ENCODE peak calls at places on chromosomes 5 and 9, in four cellular contexts. One of them, this sample, is unnamed.
A peak's percentile ranks its signal among the peaks of the same experiment; 100 is the strongest.

GRCh38 chr5:38473008-38473407 is 83.4 kb downstream of the LIFR start:
- DNase-seq in aorta: no peak
- DNase-seq in cardiac muscle cell: no peak
- DNase-seq in CD4-positive, alpha-beta T cell: no peak
- DNase-seq in this sample: no peak

GRCh38 chr9:72305102-72305546 is 59.9 kb downstream of the ZFAND5 start:
- DNase-seq in aorta: peak; percentile 91
- DNase-seq in cardiac muscle cell: peak; percentile 83
- DNase-seq in CD4-positive, alpha-beta T cell: no peak
- DNase-seq in this sample: no peak

GRCh38 chr5:79689541-79690466 is at the start of gene CMYA5:
- DNase-seq in aorta: no peak
- DNase-seq in cardiac muscle cell: peak; percentile 44
- DNase-seq in CD4-positive, alpha-beta T cell: no peak
- DNase-seq in this sample: no peak

GRCh38 chr5:109532773-109533364 is 123.1 kb upstream of the PJA2 start:
- DNase-seq in aorta: no peak
- DNase-seq in cardiac muscle cell: no peak
- DNase-seq in CD4-positive, alpha-beta T cell: no peak
- DNase-seq in this sample: no peak

GRCh38 chr5:143205386-143205785 is 198.1 kb downstream of the NR3C1 start:
- DNase-seq in aorta: peak; percentile 57
- DNase-seq in cardiac muscle cell: peak; percentile 89
- DNase-seq in CD4-positive, alpha-beta T cell: no peak
- DNase-seq in this sample: no peak

GRCh38 chr5:151063590-151063989 is 17.2 kb downstream of the TNIP1 start:
- DNase-seq in aorta: no peak
- DNase-seq in cardiac muscle cell: no peak
- DNase-seq in CD4-positive, alpha-beta T cell: no peak
- DNase-seq in this sample: no peak

GRCh38 chr5:176781638-176782570 is 28.5 kb upstream of the UNC5A start:
- DNase-seq in aorta: no peak
- DNase-seq in cardiac muscle cell: no peak
- DNase-seq in CD4-positive, alpha-beta T cell: peak; percentile 19
- DNase-seq in this sample: no peak

GRCh38 chr5:68562308-68562707 is 346.8 kb downstream of the PIK3R1 start:
- DNase-seq in aorta: no peak
- DNase-seq in cardiac muscle cell: peak; percentile 98
- DNase-seq in CD4-positive, alpha-beta T cell: no peak
- DNase-seq in this sample: no peak

GRCh38 chr9:89978185-89978584 is 373.4 kb downstream of the GADD45G start:
- DNase-seq in aorta: no peak
- DNase-seq in cardiac muscle cell: peak; percentile 23
- DNase-seq in CD4-positive, alpha-beta T cell: no peak
- DNase-seq in this sample: no peak

GRCh38 chr5:111439473-111440075 is 72.8 kb downstream of the STARD4 start:
- DNase-seq in aorta: no peak
- DNase-seq in cardiac muscle cell: no peak
- DNase-seq in CD4-positive, alpha-beta T cell: no peak
- DNase-seq in this sample: no peak

GRCh38 chr5:125576823-125577222 is 830.4 kb upstream of the ZNF608 start:
- DNase-seq in aorta: no peak
- DNase-seq in cardiac muscle cell: no peak
- DNase-seq in CD4-positive, alpha-beta T cell: no peak
- DNase-seq in this sample: no peak

GRCh38 chr9:84315278-84315877 is 25.2 kb downstream of the SLC28A3 start:
- DNase-seq in aorta: peak; percentile 58
- DNase-seq in cardiac muscle cell: peak; percentile 77
- DNase-seq in CD4-positive, alpha-beta T cell: peak; percentile 54
- DNase-seq in this sample: peak; percentile 14

GRCh38 chr5:127406326-127407121 is 110.9 kb upstream of the PRRC1 start:
- DNase-seq in aorta: no peak
- DNase-seq in cardiac muscle cell: no peak
- DNase-seq in CD4-positive, alpha-beta T cell: no peak
- DNase-seq in this sample: no peak

GRCh38 chr5:72366324-72366976 is 46.3 kb downstream of the PTCD2 start:
- DNase-seq in aorta: peak; percentile 73
- DNase-seq in cardiac muscle cell: peak; percentile 90
- DNase-seq in CD4-positive, alpha-beta T cell: no peak
- DNase-seq in this sample: peak; percentile 9

GRCh38 chr5:160260881-160261815 is 31.8 kb downstream of the FABP6 start:
- DNase-seq in aorta: no peak
- DNase-seq in cardiac muscle cell: peak; percentile 98
- DNase-seq in CD4-positive, alpha-beta T cell: no peak
- DNase-seq in this sample: no peak

GRCh38 chr5:135034186-135034962 is at the start of gene PITX1:
- DNase-seq in aorta: no peak
- DNase-seq in cardiac muscle cell: no peak
- DNase-seq in CD4-positive, alpha-beta T cell: no peak
- DNase-seq in this sample: no peak

GRCh38 chr9:84379740-84380139 is 39.2 kb upstream of the SLC28A3 start:
- DNase-seq in aorta: no peak
- DNase-seq in cardiac muscle cell: peak; percentile 74
- DNase-seq in CD4-positive, alpha-beta T cell: no peak
- DNase-seq in this sample: no peak

GRCh38 chr9:131393622-131394463 is at the start of gene PRRC2B:
- DNase-seq in aorta: peak; percentile 89
- DNase-seq in cardiac muscle cell: peak; percentile 91
- DNase-seq in CD4-positive, alpha-beta T cell: peak; percentile 88
- DNase-seq in this sample: peak; percentile 82

GRCh38 chr5:64453405-64453804 is 52.4 kb upstream of the RGS7BP start:
- DNase-seq in aorta: no peak
- DNase-seq in cardiac muscle cell: no peak
- DNase-seq in CD4-positive, alpha-beta T cell: no peak
- DNase-seq in this sample: no peak

GRCh38 chr9:120852240-120853018 is 9.7 kb upstream of the PSMD5 start:
- DNase-seq in aorta: no peak
- DNase-seq in cardiac muscle cell: no peak
- DNase-seq in CD4-positive, alpha-beta T cell: no peak
- DNase-seq in this sample: no peak

GRCh38 chr5:161421067-161421466 is 125.5 kb downstream of the GABRB2 start:
- DNase-seq in aorta: no peak
- DNase-seq in cardiac muscle cell: no peak
- DNase-seq in CD4-positive, alpha-beta T cell: no peak
- DNase-seq in this sample: no peak

GRCh38 chr9:122398371-122398924 is 27.6 kb downstream of the PTGS1 start:
- DNase-seq in aorta: no peak
- DNase-seq in cardiac muscle cell: peak; percentile 69
- DNase-seq in CD4-positive, alpha-beta T cell: no peak
- DNase-seq in this sample: no peak

GRCh38 chr9:69932901-69933300 is 110.7 kb upstream of the MAMDC2 start:
- DNase-seq in aorta: no peak
- DNase-seq in cardiac muscle cell: peak; percentile 12
- DNase-seq in CD4-positive, alpha-beta T cell: no peak
- DNase-seq in this sample: no peak

GRCh38 chr9:120846251-120846869 is 3.6 kb upstream of the PSMD5 start:
- DNase-seq in aorta: no peak
- DNase-seq in cardiac muscle cell: no peak
- DNase-seq in CD4-positive, alpha-beta T cell: no peak
- DNase-seq in this sample: no peak

GRCh38 chr9:121700165-121700830 is 48.9 kb downstream of the DAB2IP start:
- DNase-seq in aorta: peak; percentile 69
- DNase-seq in cardiac muscle cell: peak; percentile 43
- DNase-seq in CD4-positive, alpha-beta T cell: no peak
- DNase-seq in this sample: no peak

GRCh38 chr5:162721125-162721524 is 653.6 kb downstream of the GABRG2 start:
- DNase-seq in aorta: no peak
- DNase-seq in cardiac muscle cell: no peak
- DNase-seq in CD4-positive, alpha-beta T cell: no peak
- DNase-seq in this sample: no peak

GRCh38 chr5:38827525-38827924 is 18.3 kb upstream of the OSMR start:
- DNase-seq in aorta: no peak
- DNase-seq in cardiac muscle cell: peak; percentile 43
- DNase-seq in CD4-positive, alpha-beta T cell: no peak
- DNase-seq in this sample: no peak

GRCh38 chr5:72503888-72504491 is 3.2 kb downstream of the ZNF366 start:
- DNase-seq in aorta: no peak
- DNase-seq in cardiac muscle cell: peak; percentile 62
- DNase-seq in CD4-positive, alpha-beta T cell: no peak
- DNase-seq in this sample: no peak

GRCh38 chr9:2127486-2127885 is 112.3 kb downstream of the SMARCA2 start:
- DNase-seq in aorta: no peak
- DNase-seq in cardiac muscle cell: peak; percentile 60
- DNase-seq in CD4-positive, alpha-beta T cell: no peak
- DNase-seq in this sample: no peak

GRCh38 chr9:110566156-110566555 is 13.4 kb downstream of the SVEP1 start:
- DNase-seq in aorta: no peak
- DNase-seq in cardiac muscle cell: no peak
- DNase-seq in CD4-positive, alpha-beta T cell: no peak
- DNase-seq in this sample: no peak

DNA sequence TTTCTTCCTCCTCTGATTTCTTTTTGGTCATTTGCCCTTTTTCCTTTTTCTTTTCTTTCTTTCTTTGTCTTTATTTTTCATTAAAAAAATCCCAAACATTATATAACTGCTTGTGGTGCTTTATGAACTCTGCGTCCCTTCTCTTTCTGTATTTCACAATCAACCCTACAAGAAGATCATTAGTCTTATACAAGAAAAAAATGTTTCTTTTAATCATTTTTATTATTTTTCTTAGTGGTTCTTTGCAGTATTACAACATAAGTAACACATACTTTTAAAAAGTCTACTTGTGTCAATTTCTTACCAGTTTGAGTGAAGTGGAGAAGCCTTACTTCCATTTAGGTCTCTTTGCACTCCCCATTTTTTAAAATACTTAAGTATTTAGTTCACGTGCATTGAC is 212.7 kb upstream of the SMC2 start:
- DNase-seq in aorta: no peak
- DNase-seq in cardiac muscle cell: no peak
- DNase-seq in CD4-positive, alpha-beta T cell: no peak
- DNase-seq in this sample: no peak
- H3K9me3 ChIP-seq in aorta: no peaks in the 10 kb centered on the region
- H3K9me3 ChIP-seq in cardiac muscle cell: no peaks in the 10 kb centered on the region
- H3K9me3 ChIP-seq in CD4-positive, alpha-beta T cell: no peaks in the 10 kb centered on the region
- H3K9me3 ChIP-seq in this sample: no peaks in the 10 kb centered on the region

DNA sequence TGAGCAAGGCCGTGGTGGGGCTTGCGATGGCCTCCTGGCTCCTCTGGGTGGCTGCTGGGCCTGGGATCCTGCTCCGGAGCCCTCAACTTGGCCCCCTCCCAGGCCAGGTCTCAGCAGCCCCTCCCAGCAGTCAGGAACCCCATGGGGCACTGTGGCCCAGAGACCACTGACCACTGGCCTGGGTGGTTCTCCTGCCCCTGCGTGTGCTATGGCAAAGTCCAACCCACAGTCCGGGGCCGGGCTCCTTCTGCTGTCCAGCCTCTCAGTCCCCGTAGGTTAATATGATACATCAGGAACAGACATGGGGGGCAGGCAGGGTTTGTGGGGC is 125.9 kb downstream of the ZNF354C start:
- DNase-seq in aorta: no peak
- DNase-seq in cardiac muscle cell: no peak
- DNase-seq in CD4-positive, alpha-beta T cell: no peak
- DNase-seq in this sample: no peak
- H3K9me3 ChIP-seq in aorta: no peaks in the 10 kb centered on the region
- H3K9me3 ChIP-seq in cardiac muscle cell: no peaks in the 10 kb centered on the region
- H3K9me3 ChIP-seq in CD4-positive, alpha-beta T cell: no peaks in the 10 kb centered on the region
- H3K9me3 ChIP-seq in this sample: no peaks in the 10 kb centered on the region

DNA sequence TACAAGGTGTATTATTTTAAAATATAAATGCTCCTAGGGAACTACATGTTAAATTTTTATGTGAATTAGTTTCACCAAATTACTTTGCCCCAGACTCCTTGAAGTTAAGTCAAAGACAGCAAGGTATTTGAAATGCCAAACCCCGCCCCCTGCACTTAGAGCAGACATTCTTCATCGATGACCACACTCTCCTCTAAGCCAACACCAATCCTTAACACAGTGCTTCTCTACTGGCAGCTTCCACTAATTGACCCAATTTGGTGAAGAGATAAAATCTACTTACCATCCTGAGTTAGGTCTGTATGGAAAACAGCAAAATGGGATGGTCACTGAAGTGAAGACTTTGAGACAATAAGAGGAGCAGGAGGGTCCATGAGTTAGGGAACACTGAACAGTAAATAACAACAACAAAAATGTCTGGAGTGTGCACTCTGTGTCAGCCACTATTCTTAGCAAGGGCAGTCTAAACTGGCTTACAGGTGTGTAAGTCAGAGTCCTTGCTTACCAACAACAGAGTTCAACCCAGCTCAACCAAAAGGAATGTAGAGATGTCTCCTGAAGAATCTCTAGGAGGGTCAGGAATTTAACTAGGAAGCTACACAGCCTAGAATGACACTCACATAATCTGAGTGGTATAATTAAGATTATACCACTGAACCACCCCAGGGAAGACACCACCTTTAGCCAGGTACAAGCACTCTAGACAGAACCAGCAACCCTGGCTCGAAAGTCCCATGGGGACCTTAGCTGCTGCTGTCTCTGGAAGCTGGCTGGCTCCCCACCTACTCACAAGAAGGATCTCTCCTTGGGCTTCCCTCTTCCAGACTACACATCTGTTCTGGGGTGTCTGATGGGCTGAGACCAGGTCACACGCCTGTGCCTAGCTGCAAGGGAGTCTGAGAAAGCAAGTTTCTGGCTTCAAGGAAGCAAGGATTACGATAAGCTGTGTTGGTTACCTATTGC is 8.8 kb upstream of the UBE2QL1 start:
- DNase-seq in aorta: no peak
- DNase-seq in cardiac muscle cell: no peak
- DNase-seq in CD4-positive, alpha-beta T cell: no peak
- DNase-seq in this sample: no peak
- H3K9me3 ChIP-seq in aorta: peaks cover 5% of the 10 kb centered on the region
- H3K9me3 ChIP-seq in cardiac muscle cell: no peaks in the 10 kb centered on the region
- H3K9me3 ChIP-seq in CD4-positive, alpha-beta T cell: no peaks in the 10 kb centered on the region
- H3K9me3 ChIP-seq in this sample: no peaks in the 10 kb centered on the region

GRCh38 chr9:137919649-137920101 is 42.1 kb downstream of the CACNA1B start:
- DNase-seq in aorta: no peak
- DNase-seq in cardiac muscle cell: no peak
- DNase-seq in CD4-positive, alpha-beta T cell: no peak
- DNase-seq in this sample: no peak
- H3K9me3 ChIP-seq in aorta: no peaks in the 10 kb centered on the region
- H3K9me3 ChIP-seq in cardiac muscle cell: no peaks in the 10 kb centered on the region
- H3K9me3 ChIP-seq in CD4-positive, alpha-beta T cell: no peaks in the 10 kb centered on the region
- H3K9me3 ChIP-seq in this sample: no peaks in the 10 kb centered on the region

GRCh38 chr5:141306630-141307029 is 2.8 kb upstream of the SLC25A2 start:
- DNase-seq in aorta: no peak
- DNase-seq in cardiac muscle cell: no peak
- DNase-seq in CD4-positive, alpha-beta T cell: no peak
- DNase-seq in this sample: no peak
- H3K9me3 ChIP-seq in aorta: peaks cover 16% of the 10 kb centered on the region
- H3K9me3 ChIP-seq in cardiac muscle cell: no peaks in the 10 kb centered on the region
- H3K9me3 ChIP-seq in CD4-positive, alpha-beta T cell: peaks cover 75% of the 10 kb centered on the region
- H3K9me3 ChIP-seq in this sample: peaks cover 9% of the 10 kb centered on the region

GRCh38 chr5:158421329-158421728 is 562.4 kb upstream of the CLINT1 start:
- DNase-seq in aorta: no peak
- DNase-seq in cardiac muscle cell: no peak
- DNase-seq in CD4-positive, alpha-beta T cell: no peak
- DNase-seq in this sample: no peak
- H3K9me3 ChIP-seq in aorta: no peaks in the 10 kb centered on the region
- H3K9me3 ChIP-seq in cardiac muscle cell: no peaks in the 10 kb centered on the region
- H3K9me3 ChIP-seq in CD4-positive, alpha-beta T cell: no peaks in the 10 kb centered on the region
- H3K9me3 ChIP-seq in this sample: no peaks in the 10 kb centered on the region